ENCODE peak calls at places on chromosomes 5 and 9, in seven cellular contexts. U, B, N, M, I, F and W are unnamed samples. For H3K36me3, the result is how much of the 10 kb centered on the place peaks cover.

GRCh38 chr5:159155960-159156359 is 53.4 kb downstream of the RNF145 start:
- DNase-seq in B (no peak), M (no peak), N (no peak), I (no peak), U (no peak), F (no peak), W (no peak)

GRCh38 chr9:137298983-137299521 is 3.0 kb downstream of the NRARP start:
- DNase-seq in I (no peak), M (no peak), U (no peak), F (no peak), N (no peak), B (no peak), W (peak)

GRCh38 chr9:86946712-86947145 is 577 bp downstream of the GAS1 start:
- DNase-seq in I (peak), B (peak), N (peak), M (peak), U (peak), F (no peak), W (peak)

GRCh38 chr9:127862075-127863011 is 7.9 kb upstream of the ENG start:
- DNase-seq in I (peak), N (no peak), F (no peak), U (peak), B (no peak), M (peak), W (peak)

GRCh38 chr9:3828495-3828894 is 302.7 kb upstream of the RFX3 start:
- DNase-seq in N (peak), U (no peak), F (no peak), I (no peak), M (no peak), B (peak), W (no peak)

GRCh38 chr9:127158995-127159801 is 36.8 kb upstream of the ANGPTL2 start:
- DNase-seq in U (no peak), M (no peak), I (no peak), B (peak), N (peak), F (peak), W (peak)

GRCh38 chr5:167821669-167822068 is 469.8 kb upstream of the WWC1 start:
- DNase-seq in F (no peak), I (no peak), M (no peak), B (no peak), N (no peak), U (no peak), W (no peak)

GRCh38 chr5:111954516-111955337 is 197.7 kb upstream of the NREP start:
- DNase-seq in U (no peak), N (peak), M (no peak), B (peak), I (no peak), F (no peak), W (no peak)

GRCh38 chr9:121362813-121363585 is 7.1 kb downstream of the STOM start:
- DNase-seq in N (peak), B (peak), I (no peak), M (no peak), U (no peak), F (no peak), W (no peak)

GRCh38 chr5:163269624-163270023 is 167.8 kb upstream of the CCNG1 start:
- DNase-seq in F (no peak), I (no peak), N (no peak), U (no peak), M (no peak), B (peak), W (peak)

GRCh38 chr5:10600629-10601245 is 36.9 kb downstream of the ANKRD33B start:
- DNase-seq in M (no peak), U (no peak), F (no peak), B (no peak), I (no peak), N (no peak), W (no peak)

GRCh38 chr9:68704804-68705635 is at the start of gene PIP5K1B:
- DNase-seq in F (peak), I (peak), B (peak), U (peak), N (peak), M (peak), W (peak)

GRCh38 chr5:138972230-138972629 is 97.1 kb upstream of the LRRTM2 start:
- DNase-seq in B (peak), N (no peak), M (no peak), I (no peak), F (no peak), U (no peak), W (no peak)

GRCh38 chr9:136055715-136056545 is 39.2 kb downstream of the NACC2 start:
- DNase-seq in I (no peak), F (no peak), N (no peak), U (no peak), M (no peak), B (no peak), W (no peak)

GRCh38 chr9:95670122-95670521 is 153.4 kb upstream of the PTCH1 start:
- DNase-seq in F (no peak), N (no peak), B (peak), M (no peak), U (no peak), I (no peak), W (no peak)

GRCh38 chr9:92608221-92609141 is 61.5 kb downstream of the IPPK start:
- DNase-seq in F (no peak), I (no peak), M (no peak), N (no peak), B (peak), U (no peak), W (peak)

GRCh38 chr9:105651806-105652205 is 10.5 kb upstream of the TAL2 start:
- DNase-seq in N (no peak), F (no peak), B (no peak), U (no peak), M (no peak), I (no peak), W (no peak)

GRCh38 chr5:69007726-69008368 is 86.0 kb upstream of the SLC30A5 start:
- DNase-seq in M (peak), U (peak), B (peak), F (peak), N (peak), I (no peak), W (peak)

GRCh38 chr9:33065157-33066076 is 11.1 kb downstream of the SMU1 start:
- DNase-seq in B (no peak), I (no peak), M (no peak), F (no peak), U (no peak), N (no peak), W (no peak)
- H3K36me3 ChIP-seq in B (half or more), I (half or more), M (half or more), F (under half), U (half or more), N (under half), W (half or more)

DNA sequence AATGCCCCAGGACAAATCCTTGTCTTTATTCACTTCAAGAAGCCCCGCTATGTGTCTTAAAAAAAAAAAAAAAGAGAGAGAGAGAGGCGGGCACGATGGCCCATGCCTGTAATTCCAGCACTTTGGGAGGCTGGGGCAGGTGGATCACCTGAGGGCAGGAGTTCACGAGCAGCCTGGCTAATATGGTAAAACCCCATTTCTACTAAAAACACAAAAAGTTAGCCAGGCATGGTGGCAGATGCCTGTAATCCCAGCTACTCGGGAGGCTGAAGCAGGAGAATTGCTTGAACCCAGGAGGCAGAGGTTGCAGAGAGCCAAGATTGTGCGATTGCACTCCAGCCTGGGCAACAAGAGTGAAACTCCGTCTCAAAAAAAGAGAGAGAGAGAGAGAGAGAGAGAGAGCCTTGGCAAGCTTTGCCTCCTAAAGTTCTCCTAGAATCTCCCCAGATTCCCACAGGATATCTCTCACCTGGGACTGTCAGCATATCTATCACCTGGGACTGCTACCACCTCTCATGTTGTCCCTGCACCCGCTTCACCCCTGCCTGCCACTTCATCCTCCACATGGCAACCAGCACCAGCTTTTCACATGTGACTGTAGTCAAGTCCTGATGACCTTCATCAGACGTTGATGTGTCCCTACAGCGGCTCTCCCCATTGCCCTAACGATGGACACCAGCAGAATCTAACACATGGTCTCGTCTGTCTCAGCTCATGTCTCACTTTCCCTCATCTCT is 5.8 kb downstream of the ITK start:
- DNase-seq in I (no peak), F (no peak), M (no peak), N (no peak), U (no peak), B (no peak), W (no peak)
- H3K36me3 ChIP-seq in I (under half), F (under half), M (under half), N (under half), U (under half), B (under half), W (under half)

DNA sequence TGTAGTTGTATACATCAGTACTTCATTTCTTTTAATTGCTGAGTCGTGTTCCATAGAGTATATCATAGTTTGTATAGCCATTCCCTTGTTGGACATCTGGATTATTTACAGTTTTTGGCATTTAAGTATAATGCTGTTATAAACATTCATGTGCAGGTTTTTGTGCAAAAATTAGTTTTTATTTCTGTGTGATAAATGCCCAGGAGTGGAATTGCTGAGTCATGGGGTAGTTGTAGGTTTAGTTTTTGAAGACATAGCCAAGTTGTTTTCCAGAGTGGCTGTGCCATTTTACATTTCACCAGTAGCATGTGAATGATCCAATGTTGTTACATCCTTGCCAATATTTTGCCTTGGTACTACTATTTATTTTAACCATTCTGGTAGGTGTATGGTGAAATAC is 12.5 kb downstream of the ZNF354B start:
- DNase-seq in N (no peak), M (no peak), I (no peak), U (no peak), F (no peak), B (no peak), W (peak)
- H3K36me3 ChIP-seq in N (under half), M (half or more), I (half or more), U (half or more), F (under half), B (half or more), W (under half)

DNA sequence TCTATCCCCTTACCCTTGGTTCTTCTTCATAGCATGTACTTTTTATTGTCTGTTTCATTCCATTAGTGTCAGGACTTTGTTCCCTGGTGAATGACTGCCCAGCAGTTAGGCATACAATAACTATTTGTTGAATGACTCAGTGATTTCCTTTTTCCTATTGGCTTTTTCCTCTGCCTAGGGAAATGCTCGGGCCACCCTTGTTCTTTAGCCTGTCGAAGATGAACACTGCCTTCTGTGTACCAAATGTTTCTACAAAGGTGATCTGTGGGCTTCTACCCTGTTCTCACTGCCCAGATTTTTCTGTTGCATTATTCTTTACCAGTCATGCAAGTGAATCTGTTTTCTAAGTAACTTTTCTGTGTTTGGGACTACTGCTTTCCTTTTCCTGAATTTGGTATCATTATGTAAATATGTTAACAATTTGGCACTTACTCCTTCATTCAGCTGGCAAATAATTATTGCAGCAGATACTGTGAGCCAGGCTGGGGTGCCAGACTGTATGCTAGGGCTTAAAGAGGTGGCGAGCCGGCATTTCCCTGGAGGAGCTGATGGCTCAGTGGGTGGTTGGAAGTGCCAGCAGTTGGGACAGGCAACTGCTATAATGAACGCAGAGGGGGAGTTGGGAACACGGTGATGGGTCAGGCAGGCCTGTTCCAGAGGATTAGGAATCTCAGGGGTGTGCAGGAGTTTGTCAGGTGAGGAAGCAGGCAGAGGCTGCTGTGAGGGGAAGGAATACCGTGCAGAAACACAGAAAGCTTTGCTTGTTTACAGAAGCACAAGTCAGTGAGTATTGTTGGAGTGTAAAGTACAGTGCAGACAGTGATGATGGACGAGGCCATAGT is 30.6 kb downstream of the KDM4C start:
- DNase-seq in U (no peak), F (peak), M (no peak), I (no peak), N (peak), B (peak), W (no peak)
- H3K36me3 ChIP-seq in U (under half), F (under half), M (under half), I (under half), N (under half), B (under half), W (under half)

DNA sequence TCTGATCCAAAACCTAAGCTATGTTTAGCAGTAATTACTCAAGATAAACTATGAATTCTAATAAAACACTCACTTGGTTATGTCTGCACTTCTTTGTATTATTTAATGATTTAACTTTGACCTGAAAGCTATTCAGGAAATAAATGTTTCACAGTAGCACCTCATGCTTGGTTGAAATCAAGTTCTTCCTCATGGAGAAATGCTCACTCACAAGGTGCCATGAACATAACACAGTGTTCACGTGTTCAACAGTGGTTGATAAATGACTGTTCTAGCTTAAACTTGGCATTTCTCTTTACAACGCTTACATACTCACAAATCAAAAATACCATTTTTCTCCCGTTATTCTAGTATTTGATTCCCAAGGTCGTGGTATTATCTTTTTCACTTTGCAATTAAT is 35.8 kb downstream of the PUM3 start:
- DNase-seq in I (no peak), N (no peak), B (no peak), U (no peak), F (no peak), M (no peak), W (no peak)
- H3K36me3 ChIP-seq in I (half or more), N (under half), B (half or more), U (half or more), F (under half), M (half or more), W (under half)

DNA sequence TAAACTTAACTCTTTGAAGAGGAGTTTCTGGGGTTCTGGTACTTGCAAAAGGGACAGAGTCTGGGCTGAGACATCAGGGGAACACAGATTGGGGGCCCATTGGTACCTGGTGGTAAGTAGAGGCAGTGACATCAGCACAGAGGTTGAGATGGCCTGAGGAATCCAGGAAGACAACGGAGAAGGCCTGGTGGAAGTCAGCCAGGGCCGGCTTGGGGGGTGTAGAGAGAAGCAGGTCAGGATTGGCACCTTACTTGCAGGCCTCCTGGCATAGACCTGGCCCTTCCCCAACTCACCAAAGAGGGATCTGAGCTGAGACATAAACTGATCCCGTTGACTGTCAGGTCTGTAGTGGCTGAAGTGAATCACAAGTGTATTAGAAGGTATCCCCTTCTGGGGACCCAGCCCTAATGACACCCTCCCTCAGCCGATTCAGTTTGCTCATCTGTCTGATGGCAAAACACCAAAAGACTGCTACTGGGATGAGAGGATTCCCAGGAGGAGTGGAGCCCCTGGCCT is 5.5 kb downstream of the NOL6 start:
- DNase-seq in N (no peak), B (no peak), F (no peak), U (peak), M (peak), I (peak), W (no peak)
- H3K36me3 ChIP-seq in N (half or more), B (half or more), F (under half), U (half or more), M (half or more), I (half or more), W (under half)

GRCh38 chr9:15469406-15469805 is 41.4 kb downstream of the PSIP1 start:
- DNase-seq in B (no peak), F (no peak), M (no peak), N (no peak), U (no peak), I (no peak), W (no peak)

GRCh38 chr9:15468113-15468512 is 42.7 kb downstream of the PSIP1 start:
- DNase-seq in I (no peak), N (no peak), M (no peak), F (no peak), B (no peak), U (no peak), W (no peak)

DNA sequence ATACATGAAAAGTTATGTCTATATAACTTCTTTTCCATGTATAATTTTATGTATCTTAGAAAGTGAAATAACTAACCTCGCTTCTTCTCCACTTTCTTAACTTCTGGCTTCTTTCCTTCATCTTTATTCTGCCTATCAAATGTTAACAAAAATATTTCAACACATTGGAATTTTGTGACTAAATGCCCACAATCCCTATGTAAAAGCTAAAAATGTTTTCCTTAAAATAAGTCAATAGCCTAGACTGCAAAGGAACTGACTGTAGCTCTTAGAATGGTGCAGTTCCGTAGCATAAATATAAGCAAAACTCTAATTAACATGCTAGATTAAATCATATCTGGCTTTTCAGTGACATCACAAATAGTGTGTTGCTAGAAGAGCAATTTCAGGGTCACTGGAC is 40.9 kb downstream of the PSIP1 start:
- DNase-seq in I (no peak), M (no peak), F (no peak), U (no peak), B (peak), N (no peak), W (no peak)
- H3K36me3 ChIP-seq in I (half or more), M (half or more), F (under half), U (half or more), B (half or more), N (under half), W (half or more)

DNA sequence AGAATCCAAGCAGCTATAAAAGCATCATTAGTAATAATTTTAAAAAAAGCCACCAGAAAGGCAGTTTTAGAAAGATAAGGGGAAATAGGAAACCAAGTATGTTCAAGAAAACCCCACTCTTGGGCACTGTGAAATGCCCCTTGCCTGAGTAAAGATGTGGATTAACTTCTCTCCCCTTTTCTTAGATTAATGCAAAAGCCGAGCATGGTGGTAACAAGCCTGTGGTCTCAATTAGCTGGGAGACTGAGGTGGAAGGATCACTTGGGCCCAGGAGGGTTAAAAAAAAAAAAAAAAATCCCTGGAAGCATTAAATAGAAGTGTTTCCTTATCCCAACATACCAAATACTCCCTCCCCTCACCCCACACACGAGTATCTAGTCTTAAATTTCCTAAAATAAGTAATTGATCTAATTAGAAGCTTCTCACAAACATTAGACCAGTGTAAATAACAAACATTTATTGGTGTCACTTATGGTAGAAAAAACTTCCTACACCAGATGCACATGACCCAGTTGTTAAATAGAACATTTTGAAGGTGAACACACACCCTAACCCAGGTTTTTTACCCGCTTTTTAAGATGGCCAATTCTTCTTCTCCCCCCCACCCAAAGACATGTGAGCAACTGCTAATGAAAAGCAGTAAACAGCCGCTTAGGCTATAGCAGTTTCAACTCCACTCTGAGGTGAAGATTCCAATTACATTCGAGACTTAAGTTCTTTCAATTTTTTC is 5.2 kb downstream of the HSPA5 start:
- DNase-seq in I (no peak), N (peak), M (no peak), F (no peak), B (no peak), U (no peak), W (no peak)
- H3K36me3 ChIP-seq in I (half or more), N (under half), M (half or more), F (under half), B (half or more), U (half or more), W (under half)

DNA sequence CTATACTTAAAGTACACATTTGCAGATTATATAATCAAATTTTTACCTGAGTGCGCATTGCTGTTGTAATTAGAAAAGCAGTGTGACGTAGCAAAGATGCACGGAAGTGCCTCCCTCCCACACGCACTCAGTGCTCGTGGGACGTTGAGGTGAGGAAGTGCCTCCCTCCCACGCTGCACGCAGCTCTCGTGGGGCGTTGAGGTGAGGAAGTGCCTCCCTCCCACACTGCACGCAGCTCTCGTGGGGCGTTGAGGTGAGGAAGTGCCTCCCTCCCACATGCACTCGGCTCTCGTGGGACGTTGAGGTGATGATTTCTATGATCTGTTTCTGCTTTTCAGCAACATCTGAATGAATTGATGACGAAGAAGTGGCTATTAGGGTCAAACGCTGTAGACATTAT is 21.0 kb downstream of the EXOC3 start:
- DNase-seq in N (no peak), I (peak), F (no peak), M (no peak), B (no peak), U (peak), W (no peak)
- H3K36me3 ChIP-seq in N (half or more), I (half or more), F (under half), M (half or more), B (half or more), U (half or more), W (under half)